ENCODE peak calls at places on chromosomes 6 and 20, in seven cellular contexts. One of them, this sample, is unnamed.

GRCh38 chr6:142844065-142844755 is 100.8 kb downstream of the HIVEP2 start:
- DNase-seq in AG10803: peak; percentile 61
- DNase-seq in astrocyte of the cerebellum: peak; percentile 64
- DNase-seq in right lobe of liver: no peak
- DNase-seq in choroid plexus epithelial cell: peak; percentile 60
- DNase-seq in IMR-90: peak; percentile 79
- DNase-seq in heart left ventricle: no peak
- DNase-seq in this sample: peak; percentile 79

GRCh38 chr20:4064118-4064962 is 49.0 kb upstream of the RNF24 start:
- DNase-seq in astrocyte of the cerebellum: peak; percentile 85
- DNase-seq in choroid plexus epithelial cell: peak; percentile 91
- DNase-seq in AG10803: peak; percentile 95
- DNase-seq in IMR-90: peak; percentile 93
- DNase-seq in right lobe of liver: peak; percentile 79
- DNase-seq in heart left ventricle: peak; percentile 94
- DNase-seq in this sample: peak; percentile 99

GRCh38 chr6:45478235-45478634 is 100.5 kb upstream of the SUPT3H start:
- DNase-seq in heart left ventricle: no peak
- DNase-seq in IMR-90: peak; percentile 79
- DNase-seq in AG10803: peak; percentile 40
- DNase-seq in astrocyte of the cerebellum: no peak
- DNase-seq in choroid plexus epithelial cell: peak; percentile 51
- DNase-seq in right lobe of liver: no peak
- DNase-seq in this sample: peak; percentile 76

GRCh38 chr20:40843251-40843650 is 154.2 kb upstream of the MAFB start:
- DNase-seq in AG10803: peak; percentile 21
- DNase-seq in astrocyte of the cerebellum: peak; percentile 40
- DNase-seq in choroid plexus epithelial cell: peak; percentile 8
- DNase-seq in right lobe of liver: no peak
- DNase-seq in heart left ventricle: no peak
- DNase-seq in IMR-90: no peak
- DNase-seq in this sample: peak; percentile 2

GRCh38 chr6:2110504-2110903 is 134.9 kb downstream of the GMDS start:
- DNase-seq in astrocyte of the cerebellum: no peak
- DNase-seq in IMR-90: peak; percentile 6
- DNase-seq in choroid plexus epithelial cell: peak; percentile 77
- DNase-seq in heart left ventricle: no peak
- DNase-seq in right lobe of liver: no peak
- DNase-seq in AG10803: no peak
- DNase-seq in this sample: peak; percentile 55

GRCh38 chr6:3887150-3887700 is 38.1 kb downstream of the FAM50B start:
- DNase-seq in right lobe of liver: peak; percentile 44
- DNase-seq in choroid plexus epithelial cell: peak; percentile 75
- DNase-seq in AG10803: peak; percentile 64
- DNase-seq in heart left ventricle: no peak
- DNase-seq in IMR-90: peak; percentile 54
- DNase-seq in astrocyte of the cerebellum: peak; percentile 15
- DNase-seq in this sample: peak; percentile 63

GRCh38 chr6:76026101-76026500 is 46.4 kb downstream of the IMPG1 start:
- DNase-seq in IMR-90: no peak
- DNase-seq in heart left ventricle: no peak
- DNase-seq in astrocyte of the cerebellum: no peak
- DNase-seq in right lobe of liver: no peak
- DNase-seq in choroid plexus epithelial cell: peak; percentile 8
- DNase-seq in AG10803: no peak
- DNase-seq in this sample: peak; percentile 2

GRCh38 chr6:26305097-26305841 is 59.7 kb upstream of the BTN3A2 start:
- DNase-seq in heart left ventricle: peak; percentile 45
- DNase-seq in IMR-90: peak; percentile 87
- DNase-seq in right lobe of liver: peak; percentile 46
- DNase-seq in AG10803: peak; percentile 64
- DNase-seq in astrocyte of the cerebellum: no peak
- DNase-seq in choroid plexus epithelial cell: peak; percentile 88
- DNase-seq in this sample: peak; percentile 87

GRCh38 chr20:34859826-34860545 is 12.7 kb downstream of the GGT7 start:
- DNase-seq in AG10803: no peak
- DNase-seq in IMR-90: no peak
- DNase-seq in astrocyte of the cerebellum: no peak
- DNase-seq in choroid plexus epithelial cell: no peak
- DNase-seq in right lobe of liver: no peak
- DNase-seq in heart left ventricle: no peak
- DNase-seq in this sample: no peak

GRCh38 chr6:3744211-3744900 is 7.2 kb downstream of the PXDC1 start:
- DNase-seq in choroid plexus epithelial cell: no peak
- DNase-seq in right lobe of liver: peak; percentile 40
- DNase-seq in IMR-90: no peak
- DNase-seq in heart left ventricle: no peak
- DNase-seq in AG10803: peak; percentile 55
- DNase-seq in astrocyte of the cerebellum: no peak
- DNase-seq in this sample: peak; percentile 51

GRCh38 chr6:75211920-75212590 is 6.2 kb upstream of the COL12A1 start:
- DNase-seq in IMR-90: no peak
- DNase-seq in astrocyte of the cerebellum: no peak
- DNase-seq in heart left ventricle: no peak
- DNase-seq in AG10803: no peak
- DNase-seq in right lobe of liver: no peak
- DNase-seq in choroid plexus epithelial cell: no peak
- DNase-seq in this sample: peak; percentile 46

GRCh38 chr20:62354031-62354808 is 12.9 kb downstream of the LAMA5 start:
- DNase-seq in IMR-90: no peak
- DNase-seq in right lobe of liver: no peak
- DNase-seq in AG10803: no peak
- DNase-seq in astrocyte of the cerebellum: no peak
- DNase-seq in choroid plexus epithelial cell: no peak
- DNase-seq in heart left ventricle: no peak
- DNase-seq in this sample: no peak

GRCh38 chr6:126804255-126805064 is 314.0 kb upstream of the RSPO3 start:
- DNase-seq in IMR-90: peak; percentile 55
- DNase-seq in right lobe of liver: no peak
- DNase-seq in astrocyte of the cerebellum: peak; percentile 39
- DNase-seq in AG10803: peak; percentile 60
- DNase-seq in heart left ventricle: no peak
- DNase-seq in choroid plexus epithelial cell: peak; percentile 80
- DNase-seq in this sample: peak; percentile 66

GRCh38 chr6:118705799-118706481 is 54.5 kb upstream of the CEP85L start:
- DNase-seq in IMR-90: peak; percentile 36
- DNase-seq in right lobe of liver: no peak
- DNase-seq in choroid plexus epithelial cell: peak; percentile 89
- DNase-seq in heart left ventricle: peak; percentile 20
- DNase-seq in AG10803: peak; percentile 82
- DNase-seq in astrocyte of the cerebellum: peak; percentile 61
- DNase-seq in this sample: peak; percentile 58

GRCh38 chr6:110348956-110349565 is 9.1 kb downstream of the METTL24 start:
- DNase-seq in astrocyte of the cerebellum: no peak
- DNase-seq in right lobe of liver: no peak
- DNase-seq in heart left ventricle: no peak
- DNase-seq in choroid plexus epithelial cell: no peak
- DNase-seq in IMR-90: no peak
- DNase-seq in AG10803: no peak
- DNase-seq in this sample: no peak

GRCh38 chr6:162068340-162068739 is 659.2 kb downstream of the PRKN start:
- DNase-seq in astrocyte of the cerebellum: no peak
- DNase-seq in choroid plexus epithelial cell: no peak
- DNase-seq in IMR-90: no peak
- DNase-seq in right lobe of liver: no peak
- DNase-seq in AG10803: no peak
- DNase-seq in heart left ventricle: peak; percentile 20
- DNase-seq in this sample: no peak

GRCh38 chr20:60046011-60046413 is 87.8 kb downstream of the CDH26 start:
- DNase-seq in heart left ventricle: no peak
- DNase-seq in choroid plexus epithelial cell: peak; percentile 13
- DNase-seq in IMR-90: peak; percentile 72
- DNase-seq in astrocyte of the cerebellum: peak; percentile 29
- DNase-seq in right lobe of liver: no peak
- DNase-seq in AG10803: peak; percentile 84
- DNase-seq in this sample: peak; percentile 12

GRCh38 chr6:150369408-150369807 is 596 bp downstream of the IYD start:
- DNase-seq in AG10803: no peak
- DNase-seq in IMR-90: no peak
- DNase-seq in choroid plexus epithelial cell: no peak
- DNase-seq in heart left ventricle: no peak
- DNase-seq in right lobe of liver: peak; percentile 27
- DNase-seq in astrocyte of the cerebellum: no peak
- DNase-seq in this sample: no peak
- H3K4me3 ChIP-seq in AG10803: no peak overlapping the region
- H3K4me3 ChIP-seq in IMR-90: no peak overlapping the region
- H3K4me3 ChIP-seq in choroid plexus epithelial cell: no peak overlapping the region
- H3K4me3 ChIP-seq in heart left ventricle: no peak overlapping the region
- H3K4me3 ChIP-seq in right lobe of liver: peak overlapping the region; percentile 37
- H3K4me3 ChIP-seq in astrocyte of the cerebellum: no peak overlapping the region
- H3K4me3 ChIP-seq in this sample: no peak overlapping the region

DNA sequence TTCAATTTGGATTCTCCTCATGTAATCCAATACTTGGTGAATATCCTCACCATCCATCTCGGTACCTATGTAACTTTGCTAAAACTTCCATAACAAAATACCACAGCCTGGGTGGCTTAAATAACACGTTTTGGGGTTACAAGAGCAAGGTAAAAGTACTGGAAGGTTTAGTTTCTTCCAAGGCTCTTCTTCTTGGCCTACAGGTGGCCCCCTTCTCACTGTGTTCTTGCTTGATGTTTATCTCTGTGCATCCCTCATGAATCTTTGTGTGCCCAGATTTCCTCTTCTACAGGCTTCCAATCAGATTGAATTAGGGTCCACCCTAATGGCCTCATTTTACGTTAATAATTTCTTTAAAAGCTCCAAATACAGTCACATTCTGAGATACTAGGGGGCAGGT is 163.3 kb upstream of the HCRTR2 start:
- DNase-seq in heart left ventricle: no peak
- DNase-seq in choroid plexus epithelial cell: no peak
- DNase-seq in right lobe of liver: no peak
- DNase-seq in astrocyte of the cerebellum: no peak
- DNase-seq in IMR-90: no peak
- DNase-seq in AG10803: no peak
- DNase-seq in this sample: no peak
- TF ChIP-seq CTCF in heart left ventricle: no peak
- TF ChIP-seq CTCF in choroid plexus epithelial cell: peak; percentile 23
- TF ChIP-seq CTCF in right lobe of liver: no peak
- TF ChIP-seq CTCF in astrocyte of the cerebellum: no peak
- TF ChIP-seq CTCF in IMR-90: no peak
- TF ChIP-seq CTCF in AG10803: no peak
- TF ChIP-seq CTCF in this sample: no peak

DNA sequence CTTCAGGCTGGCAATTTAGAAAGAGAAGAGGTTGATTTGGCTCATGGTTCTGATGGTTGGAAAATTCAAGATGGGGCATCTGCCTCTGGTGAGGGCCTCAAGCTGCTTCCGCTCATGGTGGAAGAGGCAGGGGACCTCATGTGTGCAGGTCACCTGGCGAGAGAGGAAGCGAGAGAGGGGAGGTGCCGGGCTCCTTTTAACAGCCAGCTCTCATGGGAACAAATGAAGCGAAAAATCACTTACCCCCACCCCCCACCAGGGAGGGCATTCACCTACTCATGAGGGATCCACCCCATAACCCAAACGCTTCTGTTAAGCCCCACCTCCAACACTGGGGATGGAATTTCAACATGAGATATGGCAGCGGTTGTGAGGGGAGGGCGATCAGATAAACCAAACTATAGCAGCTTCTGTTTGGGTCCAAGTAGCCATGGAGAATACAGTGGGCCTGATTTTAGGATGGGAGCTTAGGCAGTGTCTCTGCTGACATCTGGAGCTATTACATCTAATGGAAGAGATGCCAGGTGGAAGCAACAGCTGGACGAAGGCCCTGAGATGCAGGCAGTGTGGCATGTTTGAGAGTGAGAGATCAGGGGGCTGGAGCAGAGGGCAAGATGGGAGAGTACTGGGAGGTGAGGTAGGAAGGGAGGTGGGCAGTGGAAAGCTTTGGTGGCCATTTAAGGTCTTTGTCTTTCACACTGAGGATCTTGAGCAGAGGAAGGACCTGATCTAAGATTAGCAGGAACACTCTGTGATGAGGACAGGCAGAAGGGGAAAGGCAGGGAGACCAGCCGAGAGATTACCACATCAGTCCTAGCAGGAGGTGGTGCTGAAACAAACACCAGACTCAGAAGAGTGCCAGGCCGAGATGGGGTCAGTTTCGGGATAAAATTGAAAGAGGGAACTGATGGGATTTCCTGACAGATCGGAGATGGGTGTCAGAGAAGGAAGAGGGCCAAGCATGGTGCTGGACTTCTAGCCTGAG is 161.8 kb downstream of the NFATC2 start:
- DNase-seq in astrocyte of the cerebellum: no peak
- DNase-seq in AG10803: no peak
- DNase-seq in IMR-90: no peak
- DNase-seq in choroid plexus epithelial cell: peak; percentile 54
- DNase-seq in heart left ventricle: no peak
- DNase-seq in right lobe of liver: no peak
- DNase-seq in this sample: no peak
- H3K4me3 ChIP-seq in astrocyte of the cerebellum: no peak overlapping the region
- H3K4me3 ChIP-seq in AG10803: no peak overlapping the region
- H3K4me3 ChIP-seq in IMR-90: no peak overlapping the region
- H3K4me3 ChIP-seq in choroid plexus epithelial cell: no peak overlapping the region
- H3K4me3 ChIP-seq in heart left ventricle: no peak overlapping the region
- H3K4me3 ChIP-seq in right lobe of liver: no peak overlapping the region
- H3K4me3 ChIP-seq in this sample: no peak overlapping the region

GRCh38 chr6:144062757-144063156 is 32.6 kb downstream of the SF3B5 start:
- DNase-seq in IMR-90: no peak
- DNase-seq in astrocyte of the cerebellum: no peak
- DNase-seq in choroid plexus epithelial cell: no peak
- DNase-seq in heart left ventricle: no peak
- DNase-seq in AG10803: no peak
- DNase-seq in right lobe of liver: no peak
- DNase-seq in this sample: no peak

GRCh38 chr6:144064402-144064830 is 31.0 kb downstream of the SF3B5 start:
- DNase-seq in choroid plexus epithelial cell: no peak
- DNase-seq in right lobe of liver: peak; percentile 67
- DNase-seq in IMR-90: no peak
- DNase-seq in AG10803: no peak
- DNase-seq in heart left ventricle: peak; percentile 19
- DNase-seq in astrocyte of the cerebellum: no peak
- DNase-seq in this sample: no peak

GRCh38 chr6:144063246-144063743 is 32.1 kb downstream of the SF3B5 start:
- DNase-seq in heart left ventricle: no peak
- DNase-seq in right lobe of liver: no peak
- DNase-seq in astrocyte of the cerebellum: no peak
- DNase-seq in choroid plexus epithelial cell: no peak
- DNase-seq in AG10803: no peak
- DNase-seq in IMR-90: no peak
- DNase-seq in this sample: no peak

GRCh38 chr6:144064831-144065668 is 30.3 kb downstream of the SF3B5 start:
- DNase-seq in choroid plexus epithelial cell: peak; percentile 6
- DNase-seq in astrocyte of the cerebellum: no peak
- DNase-seq in heart left ventricle: no peak
- DNase-seq in right lobe of liver: no peak
- DNase-seq in IMR-90: no peak
- DNase-seq in AG10803: no peak
- DNase-seq in this sample: no peak

DNA sequence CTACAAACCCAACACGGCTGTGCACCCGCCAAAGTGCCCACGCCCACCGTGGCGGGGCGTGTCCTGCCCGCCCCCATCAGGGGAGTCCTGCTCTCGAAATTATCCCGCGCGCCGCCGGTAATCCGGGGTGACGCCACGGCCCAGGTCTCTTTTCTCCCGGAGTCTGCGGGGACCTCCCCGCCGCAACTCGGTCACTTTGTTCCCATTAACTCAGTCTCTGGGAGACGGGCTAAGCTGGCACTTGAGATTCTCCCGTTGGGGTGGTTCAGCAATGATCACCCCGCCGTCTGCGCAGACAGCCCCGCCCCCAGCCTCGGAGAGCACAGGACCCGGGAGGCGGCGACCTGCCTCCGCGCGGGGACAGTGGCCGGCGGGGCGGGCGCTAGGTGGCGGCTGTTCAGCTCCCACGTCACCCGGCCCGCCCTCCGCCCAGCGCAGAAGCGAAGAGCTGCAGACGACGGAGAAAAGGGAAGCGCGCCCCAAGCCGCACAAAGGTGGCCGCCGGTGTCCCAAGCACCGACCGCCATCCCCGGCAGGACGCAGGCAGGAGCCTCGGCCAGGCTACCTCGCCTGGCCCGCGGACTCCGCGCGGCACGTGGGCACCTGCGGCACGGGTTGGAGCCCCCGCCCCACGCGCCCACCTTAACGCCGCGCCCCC is 31.5 kb downstream of the SF3B5 start:
- DNase-seq in AG10803: peak; percentile 4
- DNase-seq in heart left ventricle: peak; percentile 84
- DNase-seq in IMR-90: no peak
- DNase-seq in astrocyte of the cerebellum: no peak
- DNase-seq in right lobe of liver: peak; percentile 96
- DNase-seq in choroid plexus epithelial cell: peak; percentile 4
- DNase-seq in this sample: peak; percentile 4
- TF ChIP-seq CTCF in AG10803: no peak
- TF ChIP-seq CTCF in heart left ventricle: peak; percentile 33
- TF ChIP-seq CTCF in IMR-90: no peak
- TF ChIP-seq CTCF in astrocyte of the cerebellum: peak; percentile 21
- TF ChIP-seq CTCF in right lobe of liver: peak; percentile 52
- TF ChIP-seq CTCF in choroid plexus epithelial cell: no peak
- TF ChIP-seq CTCF in this sample: no peak